ENCODE peak calls at places on chromosomes 5 and 9, in seven cellular contexts. G is GM23338, L is HepG2, F is GM12878, Z is endothelial cell of umbilical vein, M is HCT116, P is K562. X is an unnamed sample.
A peak's percentile ranks its signal among the peaks of the same experiment; 100 is the strongest.

GRCh38 chr5:116492016-116492623 is 82.5 kb downstream of the SEMA6A start:
- DNase-seq in G (no peak), L (peak; percentile 26), F (no peak), Z (no peak), M (no peak), P (no peak), X (peak; percentile 80)

GRCh38 chr5:59596586-59597348 is 296.8 kb downstream of the PDE4D start:
- DNase-seq in G (no peak), L (no peak), F (no peak), Z (peak; percentile 57), M (no peak), P (no peak), X (no peak)

GRCh38 chr9:37220971-37221370 is 100.6 kb downstream of the ZCCHC7 start:
- DNase-seq in G (no peak), L (no peak), F (no peak), Z (no peak), M (no peak), P (no peak), X (no peak)

GRCh38 chr9:111974092-111974681 is 77.6 kb downstream of the UGCG start:
- DNase-seq in G (no peak), L (no peak), F (no peak), Z (peak; percentile 48), M (no peak), P (no peak), X (no peak)

GRCh38 chr5:138946241-138946623 is 71.1 kb upstream of the LRRTM2 start:
- DNase-seq in G (no peak), L (no peak), F (no peak), Z (no peak), M (no peak), P (no peak), X (no peak)

GRCh38 chr9:128203842-128204551 is 818 bp downstream of the DNM1 start:
- DNase-seq in G (peak; percentile 74), L (no peak), F (no peak), Z (peak; percentile 21), M (no peak), P (peak; percentile 89), X (no peak)

GRCh38 chr5:13985736-13986418 is 41.4 kb upstream of the DNAH5 start:
- DNase-seq in G (no peak), L (peak; percentile 42), F (no peak), Z (peak; percentile 92), M (peak; percentile 13), P (no peak), X (no peak)

GRCh38 chr5:8013951-8014844 is 145.2 kb downstream of the MTRR start:
- DNase-seq in G (no peak), L (no peak), F (no peak), Z (no peak), M (no peak), P (no peak), X (no peak)

GRCh38 chr9:114910541-114910940 is 19.9 kb downstream of the TNFSF8 start:
- DNase-seq in G (no peak), L (no peak), F (no peak), Z (no peak), M (no peak), P (no peak), X (no peak)

GRCh38 chr9:121498150-121498486 is 1.5 kb downstream of the GGTA1 start:
- DNase-seq in G (peak; percentile 93), L (peak; percentile 67), F (peak; percentile 21), Z (peak; percentile 83), M (peak; percentile 77), P (peak; percentile 74), X (peak; percentile 50)

GRCh38 chr5:6356578-6357164 is 21.7 kb downstream of the MED10 start:
- DNase-seq in G (no peak), L (no peak), F (no peak), Z (no peak), M (no peak), P (no peak), X (no peak)

GRCh38 chr5:97714426-97714825 is 531.4 kb upstream of the RIOK2 start:
- DNase-seq in G (no peak), L (no peak), F (no peak), Z (no peak), M (no peak), P (no peak), X (no peak)

GRCh38 chr9:89928106-89928505 is 323.3 kb downstream of the GADD45G start:
- DNase-seq in G (no peak), L (no peak), F (no peak), Z (no peak), M (no peak), P (no peak), X (no peak)

GRCh38 chr5:1143670-1143951 is 31.7 kb upstream of the SLC12A7 start:
- DNase-seq in G (no peak), L (no peak), F (no peak), Z (no peak), M (no peak), P (no peak), X (no peak)

GRCh38 chr5:83417884-83418283 is 53.7 kb upstream of the VCAN start:
- DNase-seq in G (no peak), L (no peak), F (no peak), Z (no peak), M (no peak), P (no peak), X (no peak)

GRCh38 chr9:69582544-69583297 is 89.5 kb downstream of the APBA1 start:
- DNase-seq in G (peak; percentile 42), L (no peak), F (no peak), Z (peak; percentile 62), M (no peak), P (no peak), X (no peak)

DNA sequence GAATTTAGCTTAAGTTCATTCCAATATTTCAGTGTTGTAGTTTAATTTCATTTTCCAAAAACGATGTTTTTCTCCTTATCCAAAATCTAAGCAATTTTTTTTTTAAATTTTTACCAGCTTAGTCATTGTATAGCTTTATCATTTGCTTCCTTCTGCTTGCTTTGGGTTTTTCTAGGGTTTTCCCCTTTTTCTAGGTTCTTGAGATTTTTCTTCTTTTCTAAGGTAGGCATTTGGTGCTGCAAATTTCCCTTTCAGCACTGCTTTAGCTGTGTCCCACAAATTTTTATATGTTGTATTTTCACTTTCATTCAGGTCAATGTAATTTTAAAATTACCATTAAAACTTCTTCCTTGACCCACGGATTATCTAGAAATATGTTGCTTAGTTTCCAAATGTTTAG is 34.4 kb upstream of the CCDC112 start:
- DNase-seq in G (no peak), L (no peak), F (no peak), Z (no peak), M (no peak), P (no peak), X (no peak)
- TF ChIP-seq EZH2 in G (no peak), L (no peak), F (no peak), Z (no peak), M (no peak), P (no peak), X (no peak)

DNA sequence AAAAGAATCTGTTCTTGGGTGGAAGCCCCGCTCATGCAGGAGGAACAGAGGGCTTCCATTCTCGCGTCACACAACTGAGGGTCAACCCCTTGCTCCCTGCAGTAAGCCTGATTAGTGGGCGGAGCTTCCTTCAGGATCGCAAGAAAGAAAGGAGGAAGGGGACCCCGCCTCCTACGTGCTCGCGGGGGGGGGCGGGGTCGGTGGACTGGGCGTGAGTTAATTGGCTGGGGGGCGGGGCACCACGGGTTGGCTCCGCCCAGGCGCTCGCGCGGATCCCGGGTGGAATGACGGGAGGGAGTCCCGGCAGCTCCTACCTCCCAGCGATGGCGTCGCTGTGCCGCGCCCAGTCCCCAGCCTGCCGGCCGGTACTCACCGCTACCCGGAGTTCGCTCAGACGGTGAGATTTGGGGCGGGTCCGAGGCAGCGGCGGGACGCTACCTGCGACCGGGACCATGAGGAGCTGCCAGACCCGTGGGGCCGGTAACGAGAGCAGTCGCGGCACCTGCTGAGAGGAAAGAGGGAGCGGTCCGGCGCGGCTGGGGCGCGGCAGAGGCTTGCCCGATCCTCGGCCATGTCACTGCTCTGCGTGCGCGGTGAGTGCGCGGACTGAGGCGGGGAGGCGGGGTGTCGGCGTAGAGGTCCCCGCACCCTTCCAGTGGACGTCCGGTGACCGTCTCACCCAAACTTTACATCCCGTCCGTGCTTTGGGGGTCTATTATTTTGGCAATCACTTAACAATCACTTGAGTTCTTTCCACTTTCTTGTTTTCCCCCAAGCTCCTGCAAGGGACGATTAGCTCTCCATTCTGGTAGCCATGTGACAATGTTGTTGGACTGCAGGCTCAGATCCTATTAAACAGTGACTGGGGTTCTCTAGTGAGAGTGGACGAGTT is at the start of gene UNC13B:
- DNase-seq in G (peak; percentile 99), L (peak; percentile 93), F (peak; percentile 34), Z (peak; percentile 96), M (peak; percentile 82), P (peak; percentile 95), X (peak; percentile 69)
- TF ChIP-seq POLR2AphosphoS5 in G (peak; percentile 87), L (peak; percentile 93), F (no peak), Z (peak; percentile 86), M (peak; percentile 84), P (no peak), X (peak; percentile 90)

GRCh38 chr9:124009835-124010226 is 1.7 kb upstream of the LHX2 start:
- DNase-seq in G (no peak), L (no peak), F (no peak), Z (no peak), M (no peak), P (no peak), X (no peak)

GRCh38 chr9:124010303-124010664 is 1.3 kb upstream of the LHX2 start:
- DNase-seq in G (no peak), L (no peak), F (no peak), Z (no peak), M (no peak), P (no peak), X (no peak)

GRCh38 chr9:124007468-124008306 is 3.9 kb upstream of the LHX2 start:
- DNase-seq in G (peak; percentile 18), L (no peak), F (no peak), Z (no peak), M (no peak), P (no peak), X (no peak)

GRCh38 chr9:124008307-124008854 is 3.2 kb upstream of the LHX2 start:
- DNase-seq in G (peak; percentile 76), L (no peak), F (no peak), Z (no peak), M (peak; percentile 10), P (no peak), X (no peak)

GRCh38 chr9:124008855-124009834 is 2.4 kb upstream of the LHX2 start:
- DNase-seq in G (peak; percentile 82), L (no peak), F (no peak), Z (no peak), M (no peak), P (no peak), X (no peak)
- TF ChIP-seq EZH2 in G (peak; percentile 58), L (peak; percentile 99), F (peak; percentile 23), Z (peak; percentile 84), M (no peak), P (no peak), X (peak; percentile 52)

GRCh38 chr9:35279946-35280345 is 118.1 kb downstream of the UNC13B start:
- DNase-seq in G (no peak), L (no peak), F (no peak), Z (no peak), M (no peak), P (no peak), X (no peak)

GRCh38 chr9:35274988-35275387 is 113.2 kb downstream of the UNC13B start:
- DNase-seq in G (no peak), L (no peak), F (no peak), Z (no peak), M (no peak), P (no peak), X (no peak)

GRCh38 chr9:35277171-35277520 is 115.3 kb downstream of the UNC13B start:
- DNase-seq in G (no peak), L (no peak), F (no peak), Z (peak; percentile 17), M (no peak), P (no peak), X (no peak)

GRCh38 chr9:35280394-35280793 is 118.6 kb downstream of the UNC13B start:
- DNase-seq in G (no peak), L (no peak), F (no peak), Z (no peak), M (no peak), P (no peak), X (no peak)

GRCh38 chr9:35277649-35278359 is 116.0 kb downstream of the UNC13B start:
- DNase-seq in G (no peak), L (no peak), F (no peak), Z (peak; percentile 83), M (no peak), P (no peak), X (no peak)
- TF ChIP-seq POLR2AphosphoS5 in G (no peak), L (no peak), F (no peak), Z (peak; percentile 80), M (no peak), P (no peak), X (no peak)

X was measured in SK-N-MC.